ENCODE peak calls at places on chromosomes 2 and 18, in ten cellular contexts. F, K, U, R, B, Y, E, O, J and I are unnamed samples.

GRCh38 chr2:227058888-227059399 is 105.1 kb downstream of the COL4A4 start:
- DNase-seq in F (no peak), K (no peak), U (no peak), R (no peak), B (no peak), Y (no peak), E (no peak), O (no peak), J (no peak), I (no peak)

GRCh38 chr2:168157070-168157469 is 90.3 kb downstream of the STK39 start:
- DNase-seq in F (no peak), K (no peak), U (no peak), R (no peak), B (no peak), Y (no peak), E (no peak), O (no peak), J (no peak), I (no peak)

GRCh38 chr18:53219853-53220252 is 879.9 kb downstream of the DCC start:
- DNase-seq in F (no peak), K (no peak), U (no peak), R (no peak), B (no peak), Y (no peak), E (peak; percentile 23), O (no peak), J (no peak), I (peak; percentile 13)

GRCh38 chr18:63336366-63337099 is 17.0 kb upstream of the BCL2 start:
- DNase-seq in F (no peak), K (peak; percentile 89), U (no peak), R (no peak), B (peak; percentile 57), Y (peak; percentile 90), E (peak; percentile 74), O (no peak), J (no peak), I (no peak)

GRCh38 chr2:232927041-232927792 is 57.2 kb downstream of the SNORC start:
- DNase-seq in F (no peak), K (no peak), U (no peak), R (no peak), B (no peak), Y (no peak), E (no peak), O (no peak), J (peak; percentile 47), I (no peak)

GRCh38 chr2:160247295-160247694 is 47.2 kb upstream of the ITGB6 start:
- DNase-seq in F (no peak), K (no peak), U (no peak), R (no peak), B (no peak), Y (no peak), E (no peak), O (no peak), J (no peak), I (no peak)

GRCh38 chr2:237665713-237666143 is 38.3 kb downstream of the LRRFIP1 start:
- DNase-seq in F (peak; percentile 46), K (no peak), U (no peak), R (no peak), B (no peak), Y (no peak), E (no peak), O (peak; percentile 87), J (no peak), I (no peak)

GRCh38 chr2:47257837-47258436 is 102.8 kb upstream of the STPG4 start:
- DNase-seq in F (no peak), K (no peak), U (no peak), R (no peak), B (no peak), Y (no peak), E (no peak), O (no peak), J (no peak), I (no peak)

GRCh38 chr2:177669625-177670330 is 277.2 kb downstream of the AGPS start:
- DNase-seq in F (no peak), K (no peak), U (no peak), R (no peak), B (no peak), Y (no peak), E (no peak), O (no peak), J (no peak), I (no peak)

GRCh38 chr2:187658952-187659525 is 104.8 kb upstream of the TFPI start:
- DNase-seq in F (no peak), K (peak; percentile 33), U (no peak), R (no peak), B (peak; percentile 21), Y (no peak), E (no peak), O (peak; percentile 1), J (no peak), I (no peak)

GRCh38 chr2:40820319-40820718 is 368.4 kb upstream of the SLC8A1 start:
- DNase-seq in F (no peak), K (peak; percentile 9), U (no peak), R (no peak), B (no peak), Y (no peak), E (no peak), O (no peak), J (no peak), I (no peak)

GRCh38 chr2:55628931-55629330 is 11.5 kb upstream of the PPP4R3B start:
- DNase-seq in F (no peak), K (no peak), U (no peak), R (no peak), B (no peak), Y (no peak), E (no peak), O (no peak), J (no peak), I (no peak)

GRCh38 chr2:186303091-186303490 is 183.0 kb upstream of the ZC3H15 start:
- DNase-seq in F (no peak), K (no peak), U (no peak), R (no peak), B (no peak), Y (no peak), E (no peak), O (no peak), J (no peak), I (no peak)

GRCh38 chr2:157428500-157429175 is 15.3 kb downstream of the CYTIP start:
- DNase-seq in F (no peak), K (no peak), U (no peak), R (no peak), B (no peak), Y (no peak), E (no peak), O (no peak), J (no peak), I (no peak)
- TF ChIP-seq CTCF in F (no peak), K (no peak), U (no peak), R (no peak), B (no peak), Y (no peak), E (no peak), O (no peak), J (no peak), I (no peak)

GRCh38 chr2:145006957-145007672 is 487.2 kb upstream of the ZEB2 start:
- DNase-seq in F (no peak), K (peak; percentile 97), U (no peak), R (no peak), B (no peak), Y (peak; percentile 99), E (peak; percentile 96), O (no peak), J (peak; percentile 61), I (no peak)
- H3K4me3 ChIP-seq in F (no peak overlapping the region), K (no peak overlapping the region), U (no peak overlapping the region), R (no peak overlapping the region), B (no peak overlapping the region), Y (peak overlapping the region; percentile 25), E (peak overlapping the region; percentile 33), O (no peak overlapping the region), J (no peak overlapping the region), I (no peak overlapping the region)

DNA sequence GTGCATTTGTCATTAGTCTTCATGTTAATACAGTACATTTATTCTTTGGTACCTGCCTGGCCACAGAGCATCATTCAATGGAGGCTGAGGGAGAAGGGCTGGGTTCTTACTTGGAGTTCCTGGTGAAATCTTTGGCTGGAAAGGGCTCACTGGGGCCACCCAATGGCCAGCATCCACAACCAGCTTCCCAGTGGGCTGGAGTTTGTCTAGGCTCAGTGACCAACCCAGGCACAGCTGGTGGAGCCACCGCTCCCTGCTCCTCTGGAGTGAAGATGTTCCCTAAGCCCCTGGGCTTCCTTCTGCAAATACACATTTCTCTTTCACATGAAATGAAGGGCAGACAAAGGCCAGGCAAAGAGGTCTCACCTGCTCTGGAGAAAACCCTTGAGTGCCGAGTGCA is 34.4 kb downstream of the EHD3 start:
- DNase-seq in F (no peak), K (no peak), U (no peak), R (no peak), B (no peak), Y (no peak), E (no peak), O (no peak), J (no peak), I (no peak)
- TF ChIP-seq CTCF in F (no peak), K (peak; percentile 14), U (no peak), R (no peak), B (no peak), Y (no peak), E (no peak), O (peak; percentile 41), J (no peak), I (no peak)

GRCh38 chr18:75874401-75875093 is 447.0 kb upstream of the SMIM21 start:
- DNase-seq in F (no peak), K (no peak), U (no peak), R (no peak), B (no peak), Y (no peak), E (no peak), O (no peak), J (no peak), I (no peak)

GRCh38 chr18:75880913-75881504 is 453.5 kb upstream of the SMIM21 start:
- DNase-seq in F (no peak), K (no peak), U (no peak), R (no peak), B (no peak), Y (no peak), E (no peak), O (no peak), J (no peak), I (no peak)

GRCh38 chr18:75875559-75875958 is 448.1 kb upstream of the SMIM21 start:
- DNase-seq in F (no peak), K (no peak), U (no peak), R (no peak), B (no peak), Y (no peak), E (no peak), O (no peak), J (no peak), I (no peak)

GRCh38 chr18:75880266-75880665 is 452.8 kb upstream of the SMIM21 start:
- DNase-seq in F (no peak), K (no peak), U (no peak), R (no peak), B (no peak), Y (no peak), E (no peak), O (no peak), J (no peak), I (no peak)

DNA sequence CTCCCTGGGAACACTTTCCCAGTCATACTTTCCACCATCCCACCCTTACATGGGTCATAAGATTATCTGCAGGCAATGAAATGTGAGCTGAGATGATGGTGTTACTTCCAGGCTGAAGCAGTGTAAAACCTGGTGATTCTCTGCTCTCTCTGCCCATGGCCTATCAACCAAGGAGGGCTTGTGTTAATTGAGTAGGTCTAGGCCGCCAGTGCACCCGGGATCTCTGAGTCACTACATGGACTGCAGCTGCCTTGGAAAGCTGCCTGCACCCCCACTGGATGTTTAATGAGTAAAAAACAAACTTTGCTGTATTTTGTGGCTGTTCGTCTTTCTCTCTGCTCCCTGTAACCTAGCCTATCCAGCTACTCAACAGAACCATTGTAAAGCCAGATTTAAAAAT is 451.7 kb upstream of the SMIM21 start:
- DNase-seq in F (no peak), K (peak; percentile 40), U (no peak), R (no peak), B (no peak), Y (no peak), E (no peak), O (no peak), J (no peak), I (no peak)
- H3K4me3 ChIP-seq in F (no peak overlapping the region), K (no peak overlapping the region), U (no peak overlapping the region), R (no peak overlapping the region), B (no peak overlapping the region), Y (no peak overlapping the region), E (no peak overlapping the region), O (no peak overlapping the region), J (no peak overlapping the region), I (no peak overlapping the region)